ENCODE peak calls at places on chromosomes 12 and 14, in ten cellular contexts. J is IMR-90, V is SK-N-SH, F is PC-3, L is fibroblast of lung, N is endothelial cell of umbilical vein, U is DND-41, I is keratinocyte, E is mammary epithelial cell, Y is H9. X is an unnamed sample. For H3K27me3, the result is how much of the 10 kb centered on the place peaks cover.

GRCh38 chr12:132214161-132214476 is 69.9 kb downstream of the NOC4L start:
- DNase-seq in J (no peak), V (no peak), F (no peak), L (no peak), N (no peak), U (no peak), I (no peak), E (no peak), Y (no peak), X (no peak)

GRCh38 chr14:104894331-104895206 is 29.5 kb downstream of the CEP170B start:
- DNase-seq in J (no peak), V (peak), F (no peak), L (no peak), N (peak), U (no peak), I (no peak), E (no peak), Y (no peak), X (no peak)

GRCh38 chr12:96493101-96493500 is 3.7 kb downstream of the CFAP54 start:
- DNase-seq in J (peak), V (no peak), F (peak), L (peak), N (peak), U (no peak), I (no peak), E (peak), Y (no peak), X (no peak)

GRCh38 chr12:43586646-43587245 is 34.7 kb upstream of the ADAMTS20 start:
- DNase-seq in J (no peak), V (no peak), F (no peak), L (no peak), N (no peak), U (no peak), I (no peak), E (peak), Y (no peak), X (no peak)

GRCh38 chr14:94412671-94413638 is 24.6 kb upstream of the SERPINA1 start:
- DNase-seq in J (no peak), V (no peak), F (peak), L (no peak), N (no peak), U (no peak), I (no peak), E (peak), Y (peak), X (no peak)

GRCh38 chr14:104865631-104866441 is 768 bp downstream of the CEP170B start:
- DNase-seq in J (peak), V (peak), F (peak), L (peak), N (peak), U (no peak), I (no peak), E (peak), Y (peak), X (peak)

GRCh38 chr12:70842136-70842535 is 78.4 kb downstream of the PTPRR start:
- DNase-seq in J (no peak), V (no peak), F (peak), L (no peak), N (no peak), U (no peak), I (no peak), E (no peak), Y (no peak), X (no peak)

GRCh38 chr14:96592591-96593388 is 90.6 kb downstream of the PAPOLA start:
- DNase-seq in J (peak), V (peak), F (no peak), L (peak), N (peak), U (no peak), I (no peak), E (peak), Y (no peak), X (no peak)

GRCh38 chr14:23137221-23138172 is 18.4 kb upstream of the CEBPE start:
- DNase-seq in J (no peak), V (no peak), F (no peak), L (no peak), N (no peak), U (no peak), I (peak), E (peak), Y (no peak), X (no peak)

GRCh38 chr12:122093098-122093883 is 14.7 kb downstream of the MLXIP start:
- DNase-seq in J (no peak), V (no peak), F (no peak), L (no peak), N (no peak), U (no peak), I (no peak), E (no peak), Y (no peak), X (no peak)

GRCh38 chr12:131033886-131034482 is 80.3 kb downstream of the ADGRD1 start:
- DNase-seq in J (no peak), V (no peak), F (no peak), L (no peak), N (no peak), U (no peak), I (no peak), E (no peak), Y (no peak), X (no peak)

GRCh38 chr14:40467969-40468368 is 1035.7 kb upstream of the FBXO33 start:
- DNase-seq in J (no peak), V (no peak), F (no peak), L (no peak), N (no peak), U (no peak), I (no peak), E (no peak), Y (no peak), X (no peak)

GRCh38 chr12:8078400-8078799 is 3.7 kb upstream of the NECAP1 start:
- DNase-seq in J (peak), V (peak), F (peak), L (peak), N (peak), U (peak), I (no peak), E (peak), Y (peak), X (peak)

GRCh38 chr12:127507336-127507735 is 759.6 kb upstream of the TMEM132C start:
- DNase-seq in J (no peak), V (no peak), F (no peak), L (no peak), N (no peak), U (no peak), I (no peak), E (no peak), Y (no peak), X (no peak)

GRCh38 chr12:2013111-2013510 is 8.9 kb upstream of the DCP1B start:
- DNase-seq in J (peak), V (no peak), F (no peak), L (peak), N (no peak), U (no peak), I (no peak), E (no peak), Y (no peak), X (no peak)

GRCh38 chr14:89493877-89494634 is 77.0 kb upstream of the FOXN3 start:
- DNase-seq in J (no peak), V (peak), F (no peak), L (peak), N (no peak), U (no peak), I (no peak), E (no peak), Y (no peak), X (no peak)

GRCh38 chr12:40208707-40209106 is 16.1 kb upstream of the LRRK2 start:
- DNase-seq in J (no peak), V (no peak), F (no peak), L (no peak), N (no peak), U (no peak), I (no peak), E (no peak), Y (no peak), X (no peak)

GRCh38 chr14:71583246-71583645 is 349.0 kb upstream of the RGS6 start:
- DNase-seq in J (no peak), V (no peak), F (no peak), L (no peak), N (no peak), U (no peak), I (no peak), E (no peak), Y (no peak), X (no peak)

GRCh38 chr14:34713681-34714319 is 593 bp downstream of the CFL2 start:
- DNase-seq in J (peak), V (no peak), F (peak), L (peak), N (peak), U (peak), I (no peak), E (peak), Y (no peak), X (peak)

GRCh38 chr12:101013993-101014392 is 196.0 kb downstream of the SLC5A8 start:
- DNase-seq in J (no peak), V (no peak), F (peak), L (no peak), N (no peak), U (no peak), I (no peak), E (no peak), Y (no peak), X (no peak)

GRCh38 chr12:121132601-121133481 is at the start of gene P2RX7:
- DNase-seq in J (peak), V (peak), F (peak), L (peak), N (peak), U (peak), I (peak), E (peak), Y (peak), X (peak)

GRCh38 chr12:108855284-108856169 is 1.9 kb downstream of the SSH1 start:
- DNase-seq in J (peak), V (no peak), F (peak), L (peak), N (no peak), U (no peak), I (no peak), E (no peak), Y (no peak), X (peak)

GRCh38 chr12:47098099-47098498 is 18.3 kb upstream of the AMIGO2 start:
- DNase-seq in J (no peak), V (no peak), F (no peak), L (no peak), N (no peak), U (no peak), I (no peak), E (no peak), Y (no peak), X (no peak)

GRCh38 chr12:117412465-117413190 is 51.2 kb upstream of the NOS1 start:
- DNase-seq in J (no peak), V (no peak), F (no peak), L (no peak), N (no peak), U (no peak), I (no peak), E (no peak), Y (no peak), X (no peak)

GRCh38 chr12:8077207-8077606 is 4.9 kb upstream of the NECAP1 start:
- DNase-seq in J (peak), V (peak), F (peak), L (peak), N (peak), U (no peak), I (no peak), E (peak), Y (no peak), X (peak)

GRCh38 chr12:105233045-105233905 is 2.7 kb downstream of the APPL2 start:
- DNase-seq in J (no peak), V (no peak), F (no peak), L (no peak), N (no peak), U (no peak), I (no peak), E (no peak), Y (no peak), X (no peak)

GRCh38 chr14:33682746-33683145 is 268.1 kb downstream of the EGLN3 start:
- DNase-seq in J (peak), V (no peak), F (no peak), L (peak), N (no peak), U (no peak), I (peak), E (no peak), Y (no peak), X (no peak)

GRCh38 chr12:130768120-130768519 is 52.0 kb upstream of the RIMBP2 start:
- DNase-seq in J (no peak), V (no peak), F (peak), L (peak), N (no peak), U (no peak), I (peak), E (peak), Y (no peak), X (no peak)

GRCh38 chr12:43884683-43885410 is 49.0 kb downstream of the TMEM117 start:
- DNase-seq in J (no peak), V (no peak), F (no peak), L (peak), N (no peak), U (no peak), I (peak), E (peak), Y (no peak), X (no peak)

GRCh38 chr14:20327005-20327869 is 5.8 kb downstream of the CCNB1IP1 start:
- DNase-seq in J (peak), V (peak), F (peak), L (peak), N (peak), U (peak), I (no peak), E (peak), Y (no peak), X (no peak)

GRCh38 chr12:52256165-52256935 is 18.1 kb upstream of the KRT86 start:
- DNase-seq in J (no peak), V (no peak), F (peak), L (no peak), N (no peak), U (no peak), I (no peak), E (no peak), Y (no peak), X (peak)

GRCh38 chr14:50362791-50363733 is 33.6 kb downstream of the CDKL1 start:
- DNase-seq in J (peak), V (no peak), F (no peak), L (no peak), N (no peak), U (peak), I (no peak), E (no peak), Y (no peak), X (no peak)

GRCh38 chr14:23514009-23514962 is 37.3 kb downstream of the ZFHX2 start:
- DNase-seq in J (no peak), V (no peak), F (no peak), L (no peak), N (no peak), U (no peak), I (no peak), E (no peak), Y (peak), X (no peak)

GRCh38 chr12:1929241-1929984 is 11.0 kb upstream of the CACNA2D4 start:
- DNase-seq in J (no peak), V (peak), F (no peak), L (no peak), N (no peak), U (no peak), I (no peak), E (peak), Y (peak), X (no peak)

GRCh38 chr12:95470300-95470699 is 3.7 kb upstream of the METAP2 start:
- DNase-seq in J (no peak), V (no peak), F (peak), L (no peak), N (no peak), U (no peak), I (no peak), E (no peak), Y (no peak), X (no peak)

GRCh38 chr14:103867523-103867953 is 20.2 kb upstream of the PPP1R13B start:
- DNase-seq in J (no peak), V (peak), F (no peak), L (no peak), N (no peak), U (no peak), I (no peak), E (peak), Y (peak), X (peak)

GRCh38 chr12:80713419-80713818 is 3.3 kb upstream of the MYF5 start:
- DNase-seq in J (no peak), V (no peak), F (no peak), L (no peak), N (no peak), U (no peak), I (no peak), E (no peak), Y (no peak), X (no peak)

GRCh38 chr12:15794196-15794595 is 5.0 kb upstream of the EPS8 start:
- DNase-seq in J (no peak), V (no peak), F (no peak), L (no peak), N (no peak), U (no peak), I (no peak), E (no peak), Y (no peak), X (no peak)

GRCh38 chr12:57628280-57629191 is 4.5 kb downstream of the B4GALNT1 start:
- DNase-seq in J (no peak), V (peak), F (no peak), L (no peak), N (no peak), U (no peak), I (no peak), E (no peak), Y (peak), X (no peak)
- H3K27me3 ChIP-seq in J (half or more), V (under half), F (under half), L (under half), N (under half), U (under half), I (half or more), E (under half), Y (half or more), X (under half)

DNA sequence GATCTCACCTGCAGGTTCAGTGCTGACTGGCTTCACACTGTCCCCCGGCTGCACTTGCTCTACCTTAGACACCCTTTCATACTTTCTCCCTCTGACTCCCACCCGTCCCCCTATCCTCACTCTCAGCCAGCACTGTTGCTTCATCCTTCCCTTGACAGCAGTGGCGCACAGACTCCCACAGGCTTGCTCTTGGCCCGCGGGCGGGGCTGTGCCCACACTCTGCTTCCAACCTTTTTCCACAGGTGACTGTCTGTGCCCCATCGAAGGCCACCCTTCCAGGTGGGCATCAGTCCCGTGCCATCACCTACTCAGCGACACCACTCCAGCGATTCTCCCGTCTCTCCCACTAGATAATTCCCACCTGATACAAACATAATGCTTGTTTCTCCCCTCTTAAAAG is 1.0 kb upstream of the RPS6KL1 start:
- DNase-seq in J (no peak), V (no peak), F (no peak), L (no peak), N (no peak), U (no peak), I (no peak), E (no peak), Y (no peak), X (no peak)
- H3K4me2 ChIP-seq in J (no peak), V (no peak), F (no peak), L (no peak), N (no peak), U (no peak), I (no peak), E (no peak), Y (no peak), X (no peak)

DNA sequence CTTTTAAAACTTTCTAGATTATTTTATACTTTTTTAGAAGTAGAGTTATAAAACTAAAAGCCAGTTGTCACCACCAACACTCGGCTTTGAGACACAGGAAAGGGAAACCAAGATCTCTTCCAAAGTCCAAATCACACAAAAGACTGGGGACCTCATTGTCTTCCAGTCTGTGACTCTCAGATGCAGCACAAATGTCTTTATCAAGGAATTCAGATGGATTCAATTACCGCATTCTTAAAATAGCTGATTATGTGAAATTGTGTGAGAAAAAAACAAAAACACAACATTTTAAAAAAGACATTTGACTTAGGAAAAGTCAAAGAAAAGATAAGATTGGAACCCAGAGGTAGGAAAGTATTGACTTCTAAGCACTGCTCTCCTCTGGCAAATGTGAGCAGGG is 3.5 kb upstream of the SIX6 start:
- DNase-seq in J (no peak), V (no peak), F (no peak), L (no peak), N (no peak), U (no peak), I (no peak), E (no peak), Y (no peak), X (no peak)
- H3K27me3 ChIP-seq in J (half or more), V (half or more), F (half or more), L (half or more), N (half or more), U (under half), I (half or more), E (half or more), Y (half or more), X (under half)

GRCh38 chr12:110107369-110108281 is 16.5 kb upstream of the IFT81 start:
- DNase-seq in J (peak), V (no peak), F (peak), L (peak), N (peak), U (no peak), I (no peak), E (peak), Y (no peak), X (no peak)

GRCh38 chr12:110108309-110109036 is 15.7 kb upstream of the IFT81 start:
- DNase-seq in J (no peak), V (no peak), F (no peak), L (no peak), N (no peak), U (no peak), I (no peak), E (no peak), Y (no peak), X (no peak)

GRCh38 chr12:110109837-110110535 is 14.2 kb upstream of the IFT81 start:
- DNase-seq in J (no peak), V (no peak), F (no peak), L (no peak), N (no peak), U (no peak), I (no peak), E (no peak), Y (no peak), X (no peak)

GRCh38 chr12:110111476-110112334 is 12.5 kb upstream of the IFT81 start:
- DNase-seq in J (no peak), V (no peak), F (no peak), L (no peak), N (no peak), U (no peak), I (no peak), E (no peak), Y (peak), X (no peak)

DNA sequence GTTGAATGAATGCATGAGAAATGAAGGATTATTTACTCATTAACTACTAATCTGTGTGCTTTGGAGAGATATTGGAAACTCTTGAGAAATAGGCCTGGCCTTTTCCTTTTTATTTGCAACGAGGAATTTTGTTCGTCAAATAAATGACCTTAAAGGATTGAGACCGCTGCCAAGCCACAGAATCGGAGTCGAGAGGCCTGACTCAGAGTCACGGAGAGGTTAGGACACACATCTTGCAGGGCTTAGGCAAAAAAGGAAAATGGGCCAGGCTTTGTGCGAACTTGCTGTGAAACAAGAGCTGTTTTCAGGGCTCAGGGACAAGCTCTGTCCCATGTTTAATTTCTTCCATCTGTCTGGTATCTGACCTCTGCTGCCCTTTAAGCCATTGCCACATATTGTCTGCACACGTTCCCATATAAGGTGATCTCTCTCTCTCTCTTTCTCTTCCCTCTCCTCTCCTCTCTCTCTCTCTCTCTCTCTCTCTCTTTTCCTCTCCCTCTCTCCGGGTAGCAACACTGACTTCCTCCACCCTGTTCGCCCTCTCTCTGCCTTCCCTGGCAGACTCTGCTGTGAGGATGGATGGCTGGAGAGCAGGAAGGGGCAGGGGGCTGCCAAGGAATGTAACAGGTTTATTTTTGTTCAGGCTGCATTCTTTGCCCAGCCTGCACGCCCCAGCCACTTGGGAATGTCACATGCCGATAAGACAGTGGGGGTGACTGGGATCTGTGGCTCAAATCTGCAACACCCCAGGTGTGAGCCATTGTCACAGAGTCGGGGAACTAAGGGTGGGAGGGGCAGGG is 14.9 kb upstream of the IFT81 start:
- DNase-seq in J (peak), V (peak), F (peak), L (peak), N (peak), U (no peak), I (no peak), E (peak), Y (no peak), X (no peak)
- H3K4me2 ChIP-seq in J (peak), V (peak), F (peak), L (peak), N (no peak), U (no peak), I (no peak), E (peak), Y (no peak), X (no peak)

DNA sequence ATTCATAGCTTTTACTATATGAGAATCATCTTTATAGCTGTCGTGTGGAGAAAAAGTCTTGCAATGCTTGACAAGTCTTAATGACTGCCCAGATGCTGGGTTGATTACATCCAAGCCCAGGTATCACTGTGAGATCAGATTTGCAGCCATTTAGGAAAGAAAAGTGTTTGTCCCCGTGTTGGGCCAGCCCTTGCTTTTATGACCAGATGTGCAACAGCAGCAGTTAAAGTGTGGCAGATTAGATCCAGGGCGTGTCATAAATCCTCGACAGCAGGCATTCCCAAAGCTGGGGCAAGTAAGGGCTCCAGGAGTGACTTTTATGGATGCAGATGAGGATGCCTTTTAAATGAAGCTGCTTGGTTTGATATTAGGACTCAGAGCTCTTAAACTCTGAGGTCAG is 1.6 kb downstream of the SMOC1 start:
- DNase-seq in J (no peak), V (peak), F (no peak), L (no peak), N (no peak), U (no peak), I (no peak), E (no peak), Y (no peak), X (no peak)
- H3K27me3 ChIP-seq in J (under half), V (under half), F (half or more), L (under half), N (under half), U (under half), I (under half), E (under half), Y (under half), X (under half)

X was measured in PC-9.